ENCODE peak calls at places on chromosomes 11 and 22, in four cellular contexts. L, E, U and H are unnamed samples.

GRCh38 chr22:23984430-23984829 is 4.5 kb downstream of the GSTT2 start:
- DNase-seq in E (no peak), U (peak; percentile 13), L (no peak), H (peak; percentile 31)

GRCh38 chr22:18152519-18152918 is 2.5 kb downstream of the USP18 start:
- DNase-seq in U (no peak), E (no peak), L (no peak), H (no peak)

GRCh38 chr11:128523616-128524015 is 63.7 kb downstream of the ETS1 start:
- DNase-seq in L (no peak), U (no peak), E (no peak), H (peak; percentile 64)

GRCh38 chr11:134120143-134120850 is 51.4 kb downstream of the JAM3 start:
- DNase-seq in L (no peak), U (peak; percentile 80), E (peak; percentile 77), H (peak; percentile 91)

GRCh38 chr22:50687829-50688228 is 15.2 kb downstream of the SHANK3 start:
- DNase-seq in L (no peak), U (no peak), E (no peak), H (no peak)

GRCh38 chr11:46338988-46339666 is 8.1 kb upstream of the DGKZ start:
- DNase-seq in L (no peak), U (no peak), E (no peak), H (peak; percentile 42)

GRCh38 chr11:763073-763463 is 14.2 kb downstream of the GATD1 start:
- DNase-seq in E (no peak), U (no peak), L (no peak), H (no peak)

GRCh38 chr11:13668957-13669521 is 571 bp downstream of the FAR1 start:
- DNase-seq in E (peak; percentile 46), L (peak; percentile 4), U (no peak), H (peak; percentile 16)

GRCh38 chr11:2797181-2797711 is 88.3 kb downstream of the CDKN1C start:
- DNase-seq in L (no peak), U (no peak), E (no peak), H (no peak)

GRCh38 chr11:20011294-20011951 is 148.9 kb downstream of the DBX1 start:
- DNase-seq in E (no peak), L (no peak), U (no peak), H (peak; percentile 41)

GRCh38 chr11:106381895-106382294 is 304.4 kb downstream of the AASDHPPT start:
- DNase-seq in L (no peak), E (no peak), U (no peak), H (no peak)

GRCh38 chr22:38744981-38745380 is 10.8 kb downstream of the SUN2 start:
- DNase-seq in E (no peak), U (no peak), L (no peak), H (no peak)

GRCh38 chr22:20143883-20144665 is 6.8 kb downstream of the CCDC188 start:
- DNase-seq in U (no peak), L (no peak), E (no peak), H (no peak)

GRCh38 chr22:45785458-45785857 is 113.8 kb downstream of the ATXN10 start:
- DNase-seq in L (no peak), E (no peak), U (no peak), H (peak; percentile 66)

GRCh38 chr11:2207773-2208621 is 36.4 kb upstream of the TH start:
- DNase-seq in L (no peak), E (no peak), U (no peak), H (no peak)

GRCh38 chr11:655036-655726 is 18.1 kb downstream of the DRD4 start:
- DNase-seq in U (no peak), E (no peak), L (no peak), H (no peak)

GRCh38 chr11:111322534-111322933 is 24.2 kb downstream of the POU2AF3 start:
- DNase-seq in L (no peak), E (no peak), U (no peak), H (no peak)

GRCh38 chr22:29069476-29069875 is 3.4 kb upstream of the KREMEN1 start:
- DNase-seq in E (no peak), U (no peak), L (no peak), H (no peak)

GRCh38 chr11:43071338-43071737 is 240.5 kb upstream of the API5 start:
- DNase-seq in L (no peak), U (no peak), E (no peak), H (no peak)

GRCh38 chr22:50293441-50294318 is 13.8 kb downstream of the PLXNB2 start:
- DNase-seq in U (no peak), L (no peak), E (peak; percentile 55), H (peak; percentile 84)

GRCh38 chr11:63814383-63814736 is 1.1 kb downstream of the SPINDOC start:
- DNase-seq in U (no peak), L (no peak), E (no peak), H (no peak)

GRCh38 chr11:2693851-2694261 is 5.9 kb downstream of the KCNQ1OT1 start:
- DNase-seq in L (no peak), U (no peak), E (no peak), H (no peak)

GRCh38 chr11:35138606-35138948 is 394 bp upstream of the CD44 start:
- DNase-seq in U (no peak), E (no peak), L (no peak), H (no peak)

GRCh38 chr11:94325681-94326080 is 21.3 kb downstream of the IZUMO1R start:
- DNase-seq in U (no peak), L (no peak), E (no peak), H (peak; percentile 25)

GRCh38 chr11:35662061-35662648 is 420 bp upstream of the TRIM44 start:
- DNase-seq in U (no peak), E (no peak), L (no peak), H (no peak)

GRCh38 chr11:31690041-31690440 is 121.1 kb downstream of the PAX6 start:
- DNase-seq in L (no peak), U (no peak), E (no peak), H (peak; percentile 4)